ENCODE peak calls at places on chromosomes 1 and 21, in seven cellular contexts. X is right cardiac atrium, U is HCT116, N is body of pancreas, K is cardiac muscle cell, S is mesenchymal stem cell, V is astrocyte. W is an unnamed sample.

GRCh38 chr1:107739651-107740050 is 225.3 kb downstream of the VAV3 start:
- DNase-seq in K (no peak), N (no peak), V (no peak), X (no peak), U (no peak), S (no peak), W (no peak)

GRCh38 chr1:167094690-167095089 is 815 bp downstream of the STYXL2 start:
- DNase-seq in U (no peak), K (no peak), V (no peak), S (no peak), N (no peak), X (no peak), W (no peak)

GRCh38 chr1:7988576-7988975 is 27.1 kb downstream of the PARK7 start:
- DNase-seq in N (no peak), V (no peak), S (peak; percentile 12), U (no peak), X (no peak), K (no peak), W (no peak)

GRCh38 chr21:41766883-41767605 is at the start of gene RIPK4:
- DNase-seq in S (no peak), K (peak; percentile 81), V (no peak), N (peak; percentile 95), X (peak; percentile 66), U (peak; percentile 73), W (peak; percentile 94)

GRCh38 chr1:91997607-91998195 is 32.1 kb upstream of the EPHX4 start:
- DNase-seq in V (peak; percentile 16), U (peak; percentile 33), X (no peak), N (peak; percentile 38), K (peak; percentile 56), S (peak; percentile 50), W (no peak)

GRCh38 chr1:5933676-5934057 is 58.6 kb downstream of the NPHP4 start:
- DNase-seq in V (no peak), U (no peak), S (peak; percentile 7), X (no peak), K (no peak), N (no peak), W (no peak)

GRCh38 chr1:165842363-165843129 is 15.1 kb downstream of the UCK2 start:
- DNase-seq in K (peak; percentile 42), N (peak; percentile 36), U (no peak), S (peak; percentile 58), V (peak; percentile 36), X (no peak), W (no peak)

GRCh38 chr1:96598416-96599168 is 123.0 kb upstream of the PTBP2 start:
- DNase-seq in S (peak; percentile 32), X (no peak), V (peak; percentile 84), U (no peak), K (no peak), N (no peak), W (no peak)

GRCh38 chr1:204069887-204070286 is 3.0 kb upstream of the SOX13 start:
- DNase-seq in S (no peak), N (no peak), V (no peak), X (no peak), K (no peak), U (no peak), W (no peak)

DNA sequence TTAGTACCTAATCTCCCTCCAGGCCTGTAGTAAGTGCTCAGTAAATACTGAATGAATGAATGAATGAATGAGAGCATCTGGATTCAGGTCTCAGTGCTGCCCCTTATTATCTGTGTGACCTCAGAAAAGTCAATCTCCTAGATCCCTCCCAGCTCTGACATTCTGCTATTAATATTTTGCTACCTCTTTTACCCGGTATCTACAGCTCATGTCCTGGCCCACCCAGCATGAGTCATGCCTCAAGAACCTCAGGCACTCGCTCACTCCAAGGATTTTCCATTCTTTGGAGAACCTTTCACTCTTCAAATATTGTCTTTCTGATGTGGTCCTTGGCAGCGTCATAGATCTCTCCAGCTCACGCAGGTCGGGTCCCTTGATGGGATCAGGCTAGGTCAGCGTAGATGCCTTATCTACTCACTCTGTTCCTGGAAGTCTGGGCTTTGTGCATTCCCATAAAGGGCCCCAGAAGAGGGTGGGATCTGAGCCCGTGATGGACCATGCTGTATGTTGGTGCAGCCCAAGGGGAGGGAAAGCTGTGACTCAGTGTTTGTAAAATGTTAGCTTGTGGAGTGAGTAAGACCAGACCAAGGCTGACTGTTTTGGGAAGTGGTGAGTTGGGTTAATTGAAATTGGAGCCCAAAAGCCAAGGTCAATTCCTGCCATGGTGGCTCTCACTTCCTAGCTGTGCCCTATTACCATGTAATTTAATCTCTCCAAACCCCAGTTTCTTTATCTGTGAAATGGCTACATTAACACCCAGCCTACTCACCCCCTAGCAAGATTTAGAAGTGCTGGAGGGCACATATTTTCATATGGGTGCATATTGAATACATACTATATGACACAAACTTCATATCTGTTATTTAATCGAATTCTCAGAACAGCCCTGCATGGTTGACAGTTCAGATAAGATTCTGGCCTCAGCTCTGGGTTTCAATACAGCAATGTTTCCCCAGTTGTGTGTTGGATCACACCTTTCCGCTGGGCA is 214.1 kb upstream of the USP24 start:
- DNase-seq in X (peak; percentile 67), U (peak; percentile 100), V (peak; percentile 100), N (peak; percentile 19), S (peak; percentile 97), K (no peak), W (peak; percentile 73)
- H3K27ac ChIP-seq in X (no peak overlapping the region), U (peak overlapping the region; percentile 51), V (peak overlapping the region; percentile 86), N (no peak overlapping the region), S (peak overlapping the region; percentile 66), K (peak overlapping the region; percentile 54), W (no peak overlapping the region)

DNA sequence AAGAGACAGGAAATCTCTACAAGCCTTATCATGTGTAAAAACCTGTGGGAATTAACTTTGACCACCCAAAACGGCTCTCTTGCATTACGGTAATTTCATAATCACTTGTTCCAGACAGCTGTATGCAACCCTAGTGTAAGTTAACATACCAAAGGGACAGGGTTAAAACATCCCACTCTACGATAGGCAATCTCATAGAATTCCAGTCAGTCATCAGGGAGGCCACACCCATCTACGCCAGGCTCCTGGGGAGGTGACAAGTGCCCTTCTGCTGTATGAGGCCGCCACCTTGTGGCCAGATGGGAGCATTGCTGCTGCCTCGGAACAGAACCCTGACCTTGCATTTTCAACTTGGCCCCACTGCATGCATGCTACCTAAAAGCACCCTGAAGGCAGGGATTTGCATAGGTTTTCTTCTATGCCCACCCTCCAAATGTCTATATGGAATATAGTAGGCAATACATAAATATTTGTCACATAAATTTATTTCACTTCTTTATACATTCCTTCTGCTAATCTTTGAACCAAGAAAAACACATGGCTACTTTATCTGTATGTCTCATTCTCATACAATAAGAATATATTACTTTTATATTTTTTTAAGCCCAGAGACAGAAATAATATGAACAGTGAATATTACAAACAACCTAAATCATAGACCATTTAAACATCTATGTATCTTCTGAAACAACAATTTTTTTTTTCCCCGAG is 12.6 kb downstream of the HSF2BP start:
- DNase-seq in X (peak; percentile 95), K (peak; percentile 90), U (peak; percentile 88), S (peak; percentile 95), N (peak; percentile 93), V (peak; percentile 82), W (peak; percentile 95)
- H3K27ac ChIP-seq in X (no peak overlapping the region), K (no peak overlapping the region), U (no peak overlapping the region), S (no peak overlapping the region), N (no peak overlapping the region), V (no peak overlapping the region), W (no peak overlapping the region)

GRCh38 chr1:183235503-183235902 is 49.4 kb downstream of the LAMC2 start:
- DNase-seq in V (no peak), N (no peak), X (no peak), U (no peak), S (no peak), K (no peak), W (no peak)
- H3K27ac ChIP-seq in V (peak overlapping the region; percentile 99), N (no peak overlapping the region), X (peak overlapping the region; percentile 19), U (peak overlapping the region; percentile 78), S (peak overlapping the region; percentile 74), K (peak overlapping the region; percentile 77), W (no peak overlapping the region)

GRCh38 chr1:119249283-119249682 is 108.8 kb upstream of the WARS2 start:
- DNase-seq in S (no peak), N (peak; percentile 6), K (no peak), X (no peak), V (no peak), U (no peak), W (no peak)

GRCh38 chr1:119250299-119250698 is 109.8 kb upstream of the WARS2 start:
- DNase-seq in X (no peak), K (no peak), S (no peak), N (no peak), U (no peak), V (no peak), W (no peak)

GRCh38 chr1:119254067-119254720 is 113.7 kb upstream of the WARS2 start:
- DNase-seq in S (no peak), N (no peak), X (no peak), U (no peak), V (no peak), K (no peak), W (no peak)

GRCh38 chr1:119251751-119252150 is 111.3 kb upstream of the WARS2 start:
- DNase-seq in K (no peak), S (no peak), X (no peak), U (no peak), V (no peak), N (no peak), W (no peak)

DNA sequence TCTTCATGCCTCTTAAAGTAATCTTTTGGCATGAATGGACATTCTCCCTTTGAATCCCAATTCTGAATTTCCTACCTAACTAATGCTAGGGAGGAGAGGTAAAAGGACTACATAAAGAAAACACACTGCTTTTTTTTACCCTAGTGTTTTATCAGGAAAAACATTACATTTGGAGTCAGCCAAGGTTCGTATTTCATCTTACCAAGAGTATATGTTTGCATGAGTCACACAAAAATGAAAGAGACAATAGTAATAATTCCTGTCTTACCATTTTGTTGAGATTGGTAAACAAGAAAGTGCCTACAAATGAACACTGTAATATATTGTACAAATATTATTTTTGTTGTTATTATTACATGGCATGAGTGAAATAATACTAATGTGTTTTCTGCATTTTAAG is 112.9 kb upstream of the WARS2 start:
- DNase-seq in U (no peak), X (no peak), V (no peak), N (no peak), K (no peak), S (no peak), W (no peak)
- H3K27ac ChIP-seq in U (no peak overlapping the region), X (no peak overlapping the region), V (no peak overlapping the region), N (no peak overlapping the region), K (no peak overlapping the region), S (no peak overlapping the region), W (no peak overlapping the region)

W was measured in kidney.